ENCODE peak calls at places on chromosomes 2 and 18, in eight cellular contexts. E is H1, D is A549, R is upper lobe of left lung, B is GM12878, K is heart left ventricle, L is right lobe of liver, Z is Peyer's patch. X is an unnamed sample. For H3K4me1, the result is how much of the 10 kb centered on the place peaks cover.

GRCh38 chr18:80241919-80242777 is 5.2 kb downstream of the PARD6G start:
- DNase-seq in D (no peak), Z (no peak), E (no peak), L (no peak), R (no peak), K (no peak), B (no peak), X (no peak)

GRCh38 chr2:175872716-175873115 is 129.4 kb downstream of the LNPK start:
- DNase-seq in Z (no peak), K (no peak), E (no peak), D (no peak), L (no peak), R (no peak), B (no peak), X (no peak)

GRCh38 chr2:181106789-181107418 is 126.5 kb downstream of the UBE2E3 start:
- DNase-seq in R (no peak), B (peak), E (no peak), L (no peak), K (no peak), D (peak), Z (no peak), X (no peak)

GRCh38 chr2:31467426-31467825 is 52.9 kb upstream of the XDH start:
- DNase-seq in K (no peak), L (no peak), B (no peak), E (no peak), Z (no peak), R (no peak), D (no peak), X (no peak)

GRCh38 chr18:7020995-7021777 is 96.4 kb downstream of the LAMA1 start:
- DNase-seq in E (no peak), R (no peak), K (no peak), B (no peak), D (no peak), L (no peak), Z (no peak), X (no peak)

GRCh38 chr18:39198376-39198775 is 1632.8 kb upstream of the CELF4 start:
- DNase-seq in R (no peak), K (no peak), E (no peak), Z (no peak), B (no peak), D (no peak), L (no peak), X (no peak)

GRCh38 chr2:120238728-120239487 is 13.7 kb upstream of the RALB start:
- DNase-seq in E (no peak), Z (peak), D (peak), B (no peak), K (peak), L (no peak), R (peak), X (no peak)

GRCh38 chr2:186274936-186275575 is 211.0 kb upstream of the ZC3H15 start:
- DNase-seq in B (no peak), L (no peak), Z (no peak), E (no peak), K (no peak), D (no peak), R (no peak), X (no peak)

GRCh38 chr2:237590272-237591020 is at the start of gene RAB17:
- DNase-seq in Z (peak), R (peak), L (peak), D (peak), K (peak), E (no peak), B (no peak), X (no peak)

GRCh38 chr2:240326886-240327285 is 108.6 kb upstream of the GPC1 start:
- DNase-seq in R (no peak), D (no peak), K (no peak), Z (no peak), L (peak), B (no peak), E (no peak), X (no peak)

GRCh38 chr2:125822746-125823145 is 833.2 kb upstream of the GYPC start:
- DNase-seq in R (no peak), L (no peak), D (no peak), Z (no peak), B (no peak), E (no peak), K (no peak), X (no peak)

GRCh38 chr18:8948471-8949149 is 153.9 kb upstream of the NDUFV2 start:
- DNase-seq in D (peak), E (no peak), L (no peak), R (no peak), K (no peak), Z (no peak), B (no peak), X (no peak)

GRCh38 chr2:237475704-237476107 is 11.3 kb upstream of the MLPH start:
- DNase-seq in R (peak), D (peak), Z (no peak), E (no peak), L (no peak), K (no peak), B (no peak), X (no peak)

GRCh38 chr2:187569042-187569441 is 14.8 kb upstream of the TFPI start:
- DNase-seq in K (no peak), L (no peak), R (no peak), E (no peak), B (no peak), Z (no peak), D (no peak), X (no peak)

GRCh38 chr2:65554765-65555561 is 122.6 kb upstream of the SPRED2 start:
- DNase-seq in B (peak), K (no peak), D (no peak), E (no peak), R (peak), L (no peak), Z (no peak), X (no peak)

DNA sequence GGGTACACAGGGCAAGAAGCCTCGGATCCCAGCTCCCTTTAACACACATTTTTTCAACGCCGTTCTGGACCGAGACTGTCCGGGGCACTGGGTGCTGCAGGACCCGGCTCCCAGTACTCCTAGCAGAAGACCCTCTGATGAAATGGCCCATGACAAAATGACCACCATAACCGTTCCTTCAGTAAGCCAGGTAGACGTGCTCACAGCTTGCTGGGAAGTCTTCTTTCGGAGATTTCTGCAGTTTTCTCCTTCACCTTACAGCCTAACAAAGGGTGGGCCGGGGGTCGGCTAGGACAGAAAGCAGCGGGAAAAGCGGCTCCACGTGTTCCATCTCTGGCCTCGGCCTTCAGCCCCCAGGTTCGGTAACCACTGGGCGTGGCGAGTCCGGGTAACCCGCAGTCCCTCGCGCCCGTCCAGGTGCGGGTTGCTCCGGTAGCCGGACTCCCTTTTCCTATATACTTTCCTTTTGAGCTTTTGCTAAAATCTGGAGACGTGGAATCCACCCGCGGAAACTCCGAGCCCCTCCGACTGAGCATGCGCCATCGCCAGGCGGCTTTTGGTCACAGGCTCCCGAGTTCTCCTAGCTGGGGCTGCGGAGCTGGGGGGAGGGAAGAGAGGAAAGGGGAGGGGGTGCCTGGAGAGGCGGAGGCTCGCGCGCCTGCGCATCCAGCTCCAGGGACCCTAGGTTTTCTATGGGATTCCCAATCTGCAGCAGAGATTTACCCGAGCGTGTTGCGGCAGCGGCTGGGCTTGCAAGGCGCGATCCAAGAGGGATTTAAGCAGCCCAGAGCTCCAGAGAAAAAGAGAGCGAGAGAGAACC is at the start of gene VSNL1:
- DNase-seq in K (peak), R (peak), D (no peak), E (peak), L (peak), B (no peak), Z (peak), X (peak)
- TF ChIP-seq POLR2A in K (no peak), R (no peak), D (no peak), E (peak), L (peak), B (no peak), Z (no peak), X (no peak)

GRCh38 chr2:43925431-43925830 is 70.4 kb downstream of the LRPPRC start:
- DNase-seq in R (no peak), D (no peak), B (no peak), K (no peak), E (no peak), Z (no peak), L (no peak), X (no peak)

GRCh38 chr2:43931293-43931692 is 64.5 kb downstream of the LRPPRC start:
- DNase-seq in L (no peak), K (no peak), R (no peak), B (no peak), Z (no peak), E (no peak), D (no peak), X (no peak)

GRCh38 chr2:43924463-43924862 is 71.3 kb downstream of the LRPPRC start:
- DNase-seq in D (no peak), L (no peak), B (no peak), R (no peak), E (no peak), Z (no peak), K (no peak), X (no peak)

GRCh38 chr2:43927442-43927841 is 68.3 kb downstream of the LRPPRC start:
- DNase-seq in K (no peak), E (no peak), L (no peak), R (no peak), B (peak), D (no peak), Z (no peak), X (no peak)
- TF ChIP-seq CTCF in K (no peak), E (no peak), L (no peak), R (no peak), B (no peak), D (no peak), Z (no peak), X (no peak)

GRCh38 chr2:101809656-101810055 is 112.1 kb downstream of the MAP4K4 start:
- DNase-seq in Z (no peak), E (no peak), B (no peak), K (no peak), R (no peak), L (no peak), D (no peak), X (no peak)

GRCh38 chr2:101805146-101806088 is 107.9 kb downstream of the MAP4K4 start:
- DNase-seq in E (no peak), K (no peak), L (peak), Z (no peak), R (no peak), B (no peak), D (peak), X (no peak)

GRCh38 chr2:101807242-101807641 is 109.7 kb downstream of the MAP4K4 start:
- DNase-seq in Z (no peak), R (no peak), E (no peak), K (no peak), D (no peak), L (no peak), B (no peak), X (no peak)

GRCh38 chr2:101806123-101806522 is 108.6 kb downstream of the MAP4K4 start:
- DNase-seq in R (no peak), L (no peak), B (no peak), Z (no peak), E (peak), D (peak), K (no peak), X (no peak)

GRCh38 chr2:101808006-101808562 is 110.6 kb downstream of the MAP4K4 start:
- DNase-seq in K (no peak), L (no peak), R (no peak), E (no peak), B (no peak), Z (no peak), D (no peak), X (no peak)
- H3K4me1 ChIP-seq in K (half or more), L (under half), R (under half), E (under half), B (under half), Z (under half), D (half or more), X (under half)

DNA sequence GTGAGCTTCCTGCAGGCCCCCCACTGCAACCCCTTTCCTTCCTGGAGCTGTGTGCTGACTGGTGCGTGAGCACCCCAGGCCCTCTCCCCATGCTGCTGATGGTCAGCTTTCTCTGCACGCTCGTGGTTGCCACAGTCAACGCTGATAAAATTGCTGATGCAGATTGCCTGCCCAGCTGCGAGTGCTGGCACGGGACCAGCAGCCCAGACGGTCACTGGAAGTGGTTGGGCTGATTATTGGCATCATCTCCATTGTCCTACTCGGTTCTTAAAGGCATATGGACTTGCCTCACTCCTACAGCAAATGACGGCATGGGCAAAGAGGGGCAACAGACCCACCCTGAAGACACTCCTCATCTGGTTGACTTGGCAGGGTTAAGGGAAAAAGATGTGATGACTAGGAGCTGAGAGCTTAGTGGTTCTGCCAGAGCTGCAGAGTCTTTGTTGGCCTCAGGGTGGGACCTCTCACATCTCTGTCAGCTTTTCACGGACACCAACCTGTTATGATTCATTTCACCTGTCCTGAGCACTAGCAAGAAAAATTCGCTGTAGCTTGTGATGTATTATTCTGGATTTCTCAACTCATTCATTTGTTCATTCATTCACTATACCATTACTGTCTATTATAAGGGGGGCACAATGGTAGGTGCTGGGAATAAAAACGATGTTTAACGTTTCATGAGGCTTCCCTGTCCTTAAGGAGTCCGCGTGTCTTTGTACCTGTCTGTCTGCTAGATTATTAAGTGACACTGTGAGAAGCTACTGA is 38.4 kb downstream of the PAX8 start:
- DNase-seq in L (peak), B (no peak), E (no peak), R (peak), Z (peak), K (peak), D (peak), X (peak)
- TF ChIP-seq POLR2A in L (peak), B (peak), E (no peak), R (no peak), Z (peak), K (no peak), D (no peak), X (no peak)

DNA sequence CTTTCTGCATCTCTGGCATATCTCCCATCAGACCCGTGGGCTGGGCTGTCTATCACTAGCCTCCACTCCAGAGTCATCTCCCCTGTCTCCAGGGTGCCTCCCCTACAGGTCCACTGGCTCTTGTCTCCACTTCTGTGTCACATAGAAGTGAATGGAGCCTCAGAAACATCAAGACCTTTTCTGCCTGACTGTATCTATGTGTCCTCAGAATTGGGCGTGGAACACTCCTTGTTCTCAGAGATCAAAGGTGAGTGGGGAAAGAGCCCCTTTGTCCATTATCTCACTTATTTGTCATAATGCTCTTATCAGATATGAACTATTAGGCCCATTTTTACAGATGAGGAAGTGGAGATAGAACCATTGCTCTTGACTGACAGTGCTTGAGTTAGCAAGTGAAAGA is 211.0 kb downstream of the CYRIA start:
- DNase-seq in B (no peak), L (no peak), K (no peak), D (no peak), R (no peak), E (no peak), Z (no peak), X (no peak)
- TF ChIP-seq CTCF in B (no peak), L (no peak), K (no peak), D (no peak), R (no peak), E (no peak), Z (no peak), X (no peak)

DNA sequence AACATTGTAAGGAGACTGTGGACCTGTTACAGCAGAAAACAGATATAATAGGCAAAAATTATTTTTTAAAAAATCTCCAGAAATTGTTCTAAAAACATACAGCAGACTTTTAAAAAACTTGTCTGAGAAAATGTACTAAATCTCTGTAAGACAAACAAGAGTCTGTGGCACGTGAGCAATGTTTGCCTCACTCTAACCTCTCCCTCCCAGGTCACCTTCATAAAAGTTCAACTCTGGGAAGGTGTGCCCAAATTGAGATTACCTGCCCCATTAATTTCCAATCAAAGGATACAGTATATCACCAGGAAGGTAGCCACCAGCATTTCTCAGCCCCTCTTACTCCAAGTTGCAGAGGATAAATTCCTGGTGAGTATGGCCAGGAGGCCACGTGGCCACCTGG is 992.7 kb downstream of the TMEM182 start:
- DNase-seq in D (no peak), R (no peak), B (no peak), Z (no peak), L (no peak), E (no peak), K (no peak), X (no peak)
- H3K4me1 ChIP-seq in D (under half), R (under half), B (under half), Z (under half), L (under half), E (under half), K (under half), X (under half)

GRCh38 chr2:15554525-15555218 is 6.5 kb downstream of the NBAS start:
- DNase-seq in K (no peak), L (no peak), Z (no peak), R (no peak), D (no peak), E (no peak), B (no peak), X (no peak)
- TF ChIP-seq POLR2A in K (no peak), L (no peak), Z (no peak), R (no peak), D (no peak), E (no peak), B (no peak), X (no peak)

GRCh38 chr18:63677490-63678225 is 16.0 kb upstream of the SERPINB3 start:
- DNase-seq in Z (no peak), B (no peak), E (no peak), R (no peak), K (no peak), L (no peak), D (no peak), X (no peak)

GRCh38 chr18:63679820-63680606 is 18.3 kb upstream of the SERPINB3 start:
- DNase-seq in D (no peak), K (no peak), L (no peak), E (no peak), B (no peak), Z (no peak), R (no peak), X (no peak)

GRCh38 chr18:63681449-63682381 is 20.0 kb upstream of the SERPINB3 start:
- DNase-seq in B (no peak), K (no peak), Z (no peak), D (no peak), R (no peak), L (peak), E (no peak), X (no peak)

GRCh38 chr18:63676526-63676925 is 14.8 kb upstream of the SERPINB3 start:
- DNase-seq in L (peak), K (no peak), B (no peak), E (no peak), Z (no peak), R (peak), D (no peak), X (no peak)

GRCh38 chr18:63676927-63677326 is 15.2 kb upstream of the SERPINB3 start:
- DNase-seq in Z (no peak), B (no peak), D (no peak), E (no peak), L (no peak), R (no peak), K (no peak), X (no peak)
- TF ChIP-seq CTCF in Z (no peak), B (no peak), D (no peak), E (no peak), L (no peak), R (no peak), K (no peak), X (no peak)

GRCh38 chr2:38747007-38747424 is 4.1 kb downstream of the SRSF7 start:
- DNase-seq in L (no peak), R (no peak), Z (no peak), D (no peak), B (no peak), K (no peak), E (no peak), X (no peak)
- H3K4me1 ChIP-seq in L (under half), R (half or more), Z (under half), D (half or more), B (under half), K (half or more), E (under half), X (under half)

GRCh38 chr2:172244419-172245130 is 141.9 kb upstream of the DLX2 start:
- DNase-seq in L (no peak), K (no peak), Z (no peak), B (no peak), D (no peak), E (no peak), R (no peak), X (no peak)
- TF ChIP-seq POLR2A in L (no peak), K (no peak), Z (no peak), B (no peak), D (no peak), E (no peak), R (no peak), X (no peak)